ENCODE peak calls at places on chromosomes 13 and 19, in four cellular contexts. P, N, H and V are unnamed samples. For H3K4me1, the result is how much of the 10 kb centered on the place peaks cover.

GRCh38 chr19:51031220-51031879 is 3.5 kb downstream of the KLK12 start:
- DNase-seq in P (no peak), N (no peak), H (no peak), V (no peak)

GRCh38 chr13:74110053-74110452 is 24.2 kb downstream of the KLF12 start:
- DNase-seq in P (no peak), N (no peak), H (no peak), V (no peak)

GRCh38 chr13:112820318-112820717 is 130.5 kb downstream of the ATP11A start:
- DNase-seq in P (no peak), N (no peak), H (no peak), V (no peak)

GRCh38 chr19:31483226-31483857 is 134.1 kb upstream of the TSHZ3 start:
- DNase-seq in P (no peak), N (no peak), H (no peak), V (no peak)

GRCh38 chr13:30877335-30877734 is 28.7 kb upstream of the MEDAG start:
- DNase-seq in P (peak), N (no peak), H (no peak), V (no peak)

GRCh38 chr19:33686687-33687541 is 65.2 kb downstream of the CHST8 start:
- DNase-seq in P (no peak), N (no peak), H (no peak), V (no peak)

GRCh38 chr19:36125557-36125956 is 10.3 kb downstream of the TBCB start:
- DNase-seq in P (no peak), N (no peak), H (no peak), V (no peak)

GRCh38 chr13:74596691-74597090 is 462.5 kb upstream of the KLF12 start:
- DNase-seq in P (no peak), N (no peak), H (no peak), V (no peak)

GRCh38 chr19:15296353-15296752 is 36.0 kb downstream of the BRD4 start:
- DNase-seq in P (no peak), N (no peak), H (no peak), V (no peak)

GRCh38 chr13:43664700-43665191 is 122.0 kb downstream of the ENOX1 start:
- DNase-seq in P (peak), N (peak), H (peak), V (peak)

GRCh38 chr19:35066691-35067563 is 25.4 kb downstream of the HPN start:
- DNase-seq in P (peak), N (peak), H (peak), V (peak)

GRCh38 chr19:38557205-38557799 is 60.5 kb downstream of the MAP4K1 start:
- DNase-seq in P (no peak), N (no peak), H (no peak), V (no peak)

GRCh38 chr19:41064974-41065569 is 23.2 kb upstream of the CYP2A13 start:
- DNase-seq in P (peak), N (no peak), H (no peak), V (no peak)

GRCh38 chr19:30014770-30015169 is 72.7 kb downstream of the URI1 start:
- DNase-seq in P (no peak), N (no peak), H (no peak), V (no peak)

GRCh38 chr13:84651288-84651687 is 769.0 kb upstream of the SLITRK1 start:
- DNase-seq in P (peak), N (no peak), H (peak), V (no peak)

GRCh38 chr13:103812558-103812957 is 746.3 kb upstream of the SLC10A2 start:
- DNase-seq in P (no peak), N (no peak), H (no peak), V (no peak)

GRCh38 chr19:2186071-2186846 is 22.5 kb downstream of the DOT1L start:
- DNase-seq in P (peak), N (peak), H (peak), V (peak)

GRCh38 chr13:40377783-40378182 is 288.7 kb downstream of the FOXO1 start:
- DNase-seq in P (peak), N (no peak), H (no peak), V (no peak)

GRCh38 chr13:94636942-94637578 is 35.4 kb downstream of the GPR180 start:
- DNase-seq in P (no peak), N (no peak), H (no peak), V (no peak)

GRCh38 chr19:8686549-8686948 is 12.0 kb downstream of the ACTL9 start:
- DNase-seq in P (no peak), N (no peak), H (no peak), V (no peak)

GRCh38 chr13:39866722-39867121 is 211.3 kb downstream of the COG6 start:
- DNase-seq in P (no peak), N (no peak), H (no peak), V (no peak)

GRCh38 chr19:18349524-18350128 is 9.2 kb downstream of the PGPEP1 start:
- DNase-seq in P (peak), N (peak), H (peak), V (peak)

GRCh38 chr13:22047082-22047784 is 376.4 kb downstream of the FGF9 start:
- DNase-seq in P (peak), N (peak), H (no peak), V (no peak)

GRCh38 chr13:66558511-66558910 is 671.6 kb downstream of the PCDH9 start:
- DNase-seq in P (no peak), N (no peak), H (no peak), V (no peak)

GRCh38 chr13:75326173-75327131 is 155.5 kb downstream of the TBC1D4 start:
- DNase-seq in P (peak), N (no peak), H (peak), V (no peak)

GRCh38 chr13:114101831-114102520 is 30.4 kb downstream of the RASA3 start:
- DNase-seq in P (no peak), N (peak), H (no peak), V (no peak)

GRCh38 chr19:4376991-4377781 is 23.2 kb downstream of the SH3GL1 start:
- DNase-seq in P (peak), N (peak), H (no peak), V (no peak)
- H3K4me1 ChIP-seq in P (half or more), N (half or more), H (under half), V (half or more)

DNA sequence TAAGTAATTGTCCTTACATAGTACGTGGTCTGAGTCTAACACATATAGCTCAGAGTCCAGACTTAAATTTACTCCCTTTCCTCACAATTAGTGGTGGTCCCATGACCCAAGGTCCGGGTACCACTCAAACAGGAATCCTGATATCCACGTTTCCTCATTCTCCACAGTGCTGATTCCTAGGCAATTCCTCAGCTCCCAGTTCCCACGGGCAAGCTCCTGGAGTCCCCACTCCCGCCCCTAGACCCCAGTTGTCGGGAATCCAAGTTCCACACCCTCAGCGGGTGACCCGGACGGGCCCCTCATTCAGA is 623 bp downstream of the TRIR start:
- DNase-seq in P (no peak), N (no peak), H (no peak), V (no peak)
- H3K27ac ChIP-seq in P (peak), N (peak), H (peak), V (peak)

GRCh38 chr19:340620-341385 is 3.8 kb downstream of the MIER2 start:
- DNase-seq in P (no peak), N (no peak), H (no peak), V (no peak)

GRCh38 chr19:343451-343931 is 1.1 kb downstream of the MIER2 start:
- DNase-seq in P (peak), N (no peak), H (no peak), V (no peak)

GRCh38 chr19:342128-342455 is 2.5 kb downstream of the MIER2 start:
- DNase-seq in P (no peak), N (no peak), H (no peak), V (no peak)

GRCh38 chr19:342801-343421 is 1.7 kb downstream of the MIER2 start:
- DNase-seq in P (peak), N (peak), H (no peak), V (peak)

DNA sequence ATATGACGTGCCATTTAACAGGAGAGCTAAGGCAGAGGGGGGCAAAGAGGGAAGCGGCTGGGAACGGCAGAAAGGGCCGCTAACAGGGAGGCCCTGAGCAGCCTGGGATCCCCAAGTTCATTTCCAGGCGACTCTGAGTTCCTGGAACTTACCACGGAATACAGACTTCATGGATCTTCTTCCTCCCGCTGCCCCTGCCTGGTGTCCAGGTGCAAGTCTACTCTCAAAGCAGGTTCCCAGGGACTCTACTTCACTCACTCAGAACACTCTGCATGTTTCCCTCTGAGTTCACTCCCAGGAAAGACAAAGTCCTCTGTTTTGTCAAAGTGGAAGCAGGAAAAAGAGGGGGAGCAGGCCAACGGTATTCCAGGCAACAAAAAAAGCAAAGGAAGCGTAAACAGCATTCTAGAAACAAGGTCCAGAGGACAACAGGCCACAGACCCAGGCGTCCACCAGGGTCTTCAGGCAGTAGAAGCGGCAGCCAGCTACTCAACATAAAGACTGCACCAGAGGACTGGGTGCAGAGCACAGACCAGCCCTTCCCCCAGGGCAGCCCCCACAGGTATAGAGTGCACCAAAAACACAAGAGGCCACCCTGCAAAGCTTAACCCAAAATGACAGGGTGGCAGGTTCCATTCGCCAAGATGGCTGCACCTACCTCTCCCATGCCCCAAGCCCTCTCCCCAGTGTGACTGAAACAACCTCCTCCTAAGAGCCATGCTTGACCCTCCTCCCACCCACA is 3.0 kb downstream of the MIER2 start:
- DNase-seq in P (no peak), N (no peak), H (no peak), V (no peak)
- H3K4me3 ChIP-seq in P (peak), N (no peak), H (no peak), V (no peak)

GRCh38 chr19:21590868-21591267 is 85.5 kb downstream of the ZNF429 start:
- DNase-seq in P (no peak), N (peak), H (no peak), V (no peak)

GRCh38 chr19:21587549-21587948 is 82.1 kb downstream of the ZNF429 start:
- DNase-seq in P (no peak), N (no peak), H (no peak), V (no peak)

GRCh38 chr19:21586341-21587116 is 81.1 kb downstream of the ZNF429 start:
- DNase-seq in P (peak), N (peak), H (peak), V (peak)

GRCh38 chr19:21587117-21587461 is 81.7 kb downstream of the ZNF429 start:
- DNase-seq in P (no peak), N (peak), H (no peak), V (peak)

DNA sequence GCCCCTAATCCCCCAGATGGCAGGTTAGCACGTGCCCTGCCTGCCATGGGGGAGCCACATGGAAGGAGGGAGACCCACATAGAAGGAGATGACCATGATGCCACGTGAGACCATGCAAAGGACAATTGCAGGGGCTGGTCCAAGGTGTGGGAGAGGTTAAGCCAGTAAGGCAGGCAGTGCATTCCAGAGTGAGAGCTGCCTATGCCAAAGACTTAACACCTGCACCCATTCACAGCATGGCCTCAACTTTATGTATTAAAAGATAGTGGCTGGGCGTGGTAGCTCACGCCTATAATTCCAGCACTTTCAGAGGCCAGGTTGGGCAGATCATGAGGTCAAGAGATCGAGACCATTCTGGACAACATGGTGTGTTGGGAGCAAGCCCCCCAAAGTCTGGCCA is 82.8 kb downstream of the ZNF429 start:
- DNase-seq in P (no peak), N (no peak), H (no peak), V (no peak)
- H3K4me1 ChIP-seq in P (under half), N (under half), H (under half), V (under half)

GRCh38 chr19:16332991-16333624 is 8.5 kb downstream of the KLF2 start:
- DNase-seq in P (no peak), N (no peak), H (no peak), V (no peak)
- H3K27ac ChIP-seq in P (no peak), N (no peak), H (no peak), V (no peak)

GRCh38 chr19:42116308-42117075 is 15.8 kb downstream of the POU2F2 start:
- DNase-seq in P (no peak), N (no peak), H (no peak), V (no peak)

GRCh38 chr19:42114412-42114811 is 17.8 kb downstream of the POU2F2 start:
- DNase-seq in P (no peak), N (no peak), H (no peak), V (peak)

GRCh38 chr19:42115219-42115618 is 17.0 kb downstream of the POU2F2 start:
- DNase-seq in P (peak), N (no peak), H (no peak), V (no peak)

GRCh38 chr19:42117076-42117475 is 15.2 kb downstream of the POU2F2 start:
- DNase-seq in P (no peak), N (no peak), H (no peak), V (no peak)

GRCh38 chr19:42115705-42116104 is 16.5 kb downstream of the POU2F2 start:
- DNase-seq in P (no peak), N (no peak), H (no peak), V (no peak)
- H3K4me3 ChIP-seq in P (no peak), N (no peak), H (no peak), V (no peak)